ENCODE peak calls at places on chromosomes 1 and 21, in six cellular contexts. G is NCI-H524; L is HL-60; R is cardiac muscle cell; A is activated naive CD4-positive, alpha-beta T cell; I is NCI-H345. X is an unnamed sample.

GRCh38 chr1:79716481-79716880 is 710.0 kb upstream of the ADGRL4 start:
- DNase-seq in G (no peak), L (no peak), R (no peak), A (no peak), I (no peak), X (no peak)

GRCh38 chr1:41976671-41977070 is 57.9 kb upstream of the HIVEP3 start:
- DNase-seq in G (no peak), L (no peak), R (no peak), A (no peak), I (no peak), X (no peak)

GRCh38 chr1:19384113-19384512 is 72.0 kb downstream of the SLC66A1 start:
- DNase-seq in G (no peak), L (no peak), R (no peak), A (no peak), I (peak; percentile 63), X (no peak)

GRCh38 chr1:31769720-31770390 is 5.7 kb upstream of the ADGRB2 start:
- DNase-seq in G (no peak), L (no peak), R (peak; percentile 63), A (no peak), I (peak; percentile 90), X (no peak)

GRCh38 chr1:17629460-17629859 is 90.0 kb downstream of the ARHGEF10L start:
- DNase-seq in G (no peak), L (no peak), R (no peak), A (no peak), I (no peak), X (no peak)

GRCh38 chr1:221880182-221880581 is 138.3 kb upstream of the DUSP10 start:
- DNase-seq in G (no peak), L (no peak), R (no peak), A (no peak), I (no peak), X (no peak)

GRCh38 chr1:234564035-234565029 is 45.6 kb downstream of the IRF2BP2 start:
- DNase-seq in G (no peak), L (no peak), R (no peak), A (no peak), I (no peak), X (no peak)

GRCh38 chr1:26417111-26417510 is 6.5 kb downstream of the LIN28A start:
- DNase-seq in G (peak; percentile 63), L (peak; percentile 77), R (peak; percentile 91), A (peak; percentile 80), I (peak; percentile 75), X (peak; percentile 44)

GRCh38 chr1:162367772-162368171 is 8.9 kb downstream of the SPATA46 start:
- DNase-seq in G (no peak), L (no peak), R (peak; percentile 40), A (no peak), I (no peak), X (no peak)

GRCh38 chr1:3021801-3022401 is 634 bp downstream of the ACTRT2 start:
- DNase-seq in G (no peak), L (no peak), R (no peak), A (no peak), I (no peak), X (no peak)

GRCh38 chr21:21813295-21813694 is 815.1 kb downstream of the NCAM2 start:
- DNase-seq in G (no peak), L (no peak), R (no peak), A (no peak), I (no peak), X (no peak)

GRCh38 chr1:204714861-204715511 is 29.4 kb upstream of the LRRN2 start:
- DNase-seq in G (no peak), L (no peak), R (peak; percentile 41), A (no peak), I (no peak), X (no peak)

GRCh38 chr1:158117854-158118691 is 62.6 kb upstream of the CD1D start:
- DNase-seq in G (no peak), L (peak; percentile 14), R (peak; percentile 56), A (peak; percentile 8), I (no peak), X (no peak)